ENCODE peak calls at places on chromosomes 1 and 21, in seven cellular contexts. One of them, this sample, is unnamed.

GRCh38 chr1:203915811-203916210 is 54.4 kb downstream of the SNRPE start:
- DNase-seq in right lobe of liver: no peak
- DNase-seq in Caco-2: no peak
- DNase-seq in heart right ventricle: no peak
- DNase-seq in neural progenitor cell: no peak
- DNase-seq in hepatocyte: no peak
- DNase-seq in SJSA1: no peak
- DNase-seq in this sample: no peak

GRCh38 chr1:193456883-193457282 is 270.5 kb upstream of the B3GALT2 start:
- DNase-seq in right lobe of liver: no peak
- DNase-seq in Caco-2: no peak
- DNase-seq in heart right ventricle: no peak
- DNase-seq in neural progenitor cell: no peak
- DNase-seq in hepatocyte: no peak
- DNase-seq in SJSA1: no peak
- DNase-seq in this sample: no peak

GRCh38 chr21:34593423-34593822 is 21.5 kb downstream of the RCAN1 start:
- DNase-seq in right lobe of liver: no peak
- DNase-seq in Caco-2: no peak
- DNase-seq in heart right ventricle: no peak
- DNase-seq in neural progenitor cell: no peak
- DNase-seq in hepatocyte: no peak
- DNase-seq in SJSA1: no peak
- DNase-seq in this sample: no peak

GRCh38 chr1:196399713-196400112 is 208.5 kb downstream of the KCNT2 start:
- DNase-seq in right lobe of liver: no peak
- DNase-seq in Caco-2: no peak
- DNase-seq in heart right ventricle: no peak
- DNase-seq in neural progenitor cell: no peak
- DNase-seq in hepatocyte: no peak
- DNase-seq in SJSA1: no peak
- DNase-seq in this sample: no peak

GRCh38 chr1:10941891-10942541 is 70.4 kb upstream of the TARDBP start:
- DNase-seq in right lobe of liver: peak; percentile 50
- DNase-seq in Caco-2: no peak
- DNase-seq in heart right ventricle: peak; percentile 65
- DNase-seq in neural progenitor cell: peak; percentile 80
- DNase-seq in hepatocyte: peak; percentile 77
- DNase-seq in SJSA1: peak; percentile 63
- DNase-seq in this sample: peak; percentile 71

GRCh38 chr1:47813970-47814369 is 183.2 kb downstream of the TRABD2B start:
- DNase-seq in right lobe of liver: no peak
- DNase-seq in Caco-2: no peak
- DNase-seq in heart right ventricle: no peak
- DNase-seq in neural progenitor cell: no peak
- DNase-seq in hepatocyte: no peak
- DNase-seq in SJSA1: no peak
- DNase-seq in this sample: no peak

GRCh38 chr1:110875216-110875731 is 2.3 kb downstream of the CD53 start:
- DNase-seq in right lobe of liver: no peak
- DNase-seq in Caco-2: no peak
- DNase-seq in heart right ventricle: no peak
- DNase-seq in neural progenitor cell: no peak
- DNase-seq in hepatocyte: no peak
- DNase-seq in SJSA1: no peak
- DNase-seq in this sample: no peak

GRCh38 chr1:236603896-236604217 is 459 bp downstream of the HEATR1 start:
- DNase-seq in right lobe of liver: no peak
- DNase-seq in Caco-2: no peak
- DNase-seq in heart right ventricle: no peak
- DNase-seq in neural progenitor cell: no peak
- DNase-seq in hepatocyte: peak; percentile 13
- DNase-seq in SJSA1: no peak
- DNase-seq in this sample: peak; percentile 66

GRCh38 chr1:29518183-29518835 is 282.0 kb downstream of the PTPRU start:
- DNase-seq in right lobe of liver: peak; percentile 8
- DNase-seq in Caco-2: no peak
- DNase-seq in heart right ventricle: no peak
- DNase-seq in neural progenitor cell: no peak
- DNase-seq in hepatocyte: no peak
- DNase-seq in SJSA1: peak; percentile 26
- DNase-seq in this sample: peak; percentile 8

GRCh38 chr1:202624781-202625108 is 85.5 kb downstream of the SYT2 start:
- DNase-seq in right lobe of liver: no peak
- DNase-seq in Caco-2: peak; percentile 25
- DNase-seq in heart right ventricle: no peak
- DNase-seq in neural progenitor cell: no peak
- DNase-seq in hepatocyte: no peak
- DNase-seq in SJSA1: no peak
- DNase-seq in this sample: no peak

GRCh38 chr1:93518516-93518915 is 70.6 kb downstream of the FNBP1L start:
- DNase-seq in right lobe of liver: no peak
- DNase-seq in Caco-2: no peak
- DNase-seq in heart right ventricle: no peak
- DNase-seq in neural progenitor cell: no peak
- DNase-seq in hepatocyte: no peak
- DNase-seq in SJSA1: no peak
- DNase-seq in this sample: no peak

GRCh38 chr1:117959364-117959763 is 29.8 kb downstream of the WDR3 start:
- DNase-seq in right lobe of liver: no peak
- DNase-seq in Caco-2: no peak
- DNase-seq in heart right ventricle: no peak
- DNase-seq in neural progenitor cell: no peak
- DNase-seq in hepatocyte: no peak
- DNase-seq in SJSA1: no peak
- DNase-seq in this sample: no peak

GRCh38 chr21:42461185-42461520 is 34.9 kb downstream of the RSPH1 start:
- DNase-seq in right lobe of liver: no peak
- DNase-seq in Caco-2: no peak
- DNase-seq in heart right ventricle: no peak
- DNase-seq in neural progenitor cell: no peak
- DNase-seq in hepatocyte: no peak
- DNase-seq in SJSA1: no peak
- DNase-seq in this sample: no peak
- H3K4me1 ChIP-seq in right lobe of liver: peaks cover 38% of the 10 kb centered on the region
- H3K4me1 ChIP-seq in Caco-2: peaks cover 32% of the 10 kb centered on the region
- H3K4me1 ChIP-seq in heart right ventricle: no peaks in the 10 kb centered on the region
- H3K4me1 ChIP-seq in neural progenitor cell: peaks cover 9% of the 10 kb centered on the region
- H3K4me1 ChIP-seq in hepatocyte: peaks cover 36% of the 10 kb centered on the region
- H3K4me1 ChIP-seq in SJSA1: no peaks in the 10 kb centered on the region
- H3K4me1 ChIP-seq in this sample: no peaks in the 10 kb centered on the region

GRCh38 chr1:36675106-36675505 is 192.4 kb upstream of the CSF3R start:
- DNase-seq in right lobe of liver: no peak
- DNase-seq in Caco-2: no peak
- DNase-seq in heart right ventricle: no peak
- DNase-seq in neural progenitor cell: no peak
- DNase-seq in hepatocyte: no peak
- DNase-seq in SJSA1: no peak
- DNase-seq in this sample: no peak
- H3K27me3 ChIP-seq in right lobe of liver: no peaks in the 10 kb centered on the region
- H3K27me3 ChIP-seq in Caco-2: no peaks in the 10 kb centered on the region
- H3K27me3 ChIP-seq in heart right ventricle: no peaks in the 10 kb centered on the region
- H3K27me3 ChIP-seq in neural progenitor cell: no peaks in the 10 kb centered on the region
- H3K27me3 ChIP-seq in hepatocyte: peaks cover 41% of the 10 kb centered on the region
- H3K27me3 ChIP-seq in SJSA1: peaks cover 6% of the 10 kb centered on the region
- H3K27me3 ChIP-seq in this sample: no peaks in the 10 kb centered on the region

GRCh38 chr21:30689822-30690221 is 28.8 kb downstream of the KRTAP21-3 start:
- DNase-seq in right lobe of liver: no peak
- DNase-seq in Caco-2: no peak
- DNase-seq in heart right ventricle: no peak
- DNase-seq in neural progenitor cell: no peak
- DNase-seq in hepatocyte: no peak
- DNase-seq in SJSA1: no peak
- DNase-seq in this sample: no peak
- H3K4me1 ChIP-seq in right lobe of liver: no peaks in the 10 kb centered on the region
- H3K4me1 ChIP-seq in Caco-2: no peaks in the 10 kb centered on the region
- H3K4me1 ChIP-seq in heart right ventricle: no peaks in the 10 kb centered on the region
- H3K4me1 ChIP-seq in neural progenitor cell: no peaks in the 10 kb centered on the region
- H3K4me1 ChIP-seq in hepatocyte: no peaks in the 10 kb centered on the region
- H3K4me1 ChIP-seq in SJSA1: no peaks in the 10 kb centered on the region
- H3K4me1 ChIP-seq in this sample: no peaks in the 10 kb centered on the region

GRCh38 chr1:2428490-2428889 is 16.1 kb upstream of the PEX10 start:
- DNase-seq in right lobe of liver: no peak
- DNase-seq in Caco-2: no peak
- DNase-seq in heart right ventricle: no peak
- DNase-seq in neural progenitor cell: no peak
- DNase-seq in hepatocyte: no peak
- DNase-seq in SJSA1: no peak
- DNase-seq in this sample: no peak
- H3K27me3 ChIP-seq in right lobe of liver: no peaks in the 10 kb centered on the region
- H3K27me3 ChIP-seq in Caco-2: no peaks in the 10 kb centered on the region
- H3K27me3 ChIP-seq in heart right ventricle: peaks cover 4% of the 10 kb centered on the region
- H3K27me3 ChIP-seq in neural progenitor cell: peaks cover 11% of the 10 kb centered on the region
- H3K27me3 ChIP-seq in hepatocyte: peaks cover 3% of the 10 kb centered on the region
- H3K27me3 ChIP-seq in SJSA1: peaks cover 16% of the 10 kb centered on the region
- H3K27me3 ChIP-seq in this sample: no peaks in the 10 kb centered on the region

GRCh38 chr1:226400519-226401406 is 7.1 kb downstream of the PARP1 start:
- DNase-seq in right lobe of liver: no peak
- DNase-seq in Caco-2: no peak
- DNase-seq in heart right ventricle: no peak
- DNase-seq in neural progenitor cell: no peak
- DNase-seq in hepatocyte: no peak
- DNase-seq in SJSA1: no peak
- DNase-seq in this sample: no peak

GRCh38 chr1:226404063-226404903 is 3.6 kb downstream of the PARP1 start:
- DNase-seq in right lobe of liver: no peak
- DNase-seq in Caco-2: no peak
- DNase-seq in heart right ventricle: no peak
- DNase-seq in neural progenitor cell: no peak
- DNase-seq in hepatocyte: no peak
- DNase-seq in SJSA1: no peak
- DNase-seq in this sample: no peak

GRCh38 chr1:226403522-226404034 is 4.3 kb downstream of the PARP1 start:
- DNase-seq in right lobe of liver: no peak
- DNase-seq in Caco-2: no peak
- DNase-seq in heart right ventricle: no peak
- DNase-seq in neural progenitor cell: no peak
- DNase-seq in hepatocyte: no peak
- DNase-seq in SJSA1: no peak
- DNase-seq in this sample: no peak

GRCh38 chr1:226402615-226403521 is 5.0 kb downstream of the PARP1 start:
- DNase-seq in right lobe of liver: no peak
- DNase-seq in Caco-2: no peak
- DNase-seq in heart right ventricle: no peak
- DNase-seq in neural progenitor cell: no peak
- DNase-seq in hepatocyte: no peak
- DNase-seq in SJSA1: no peak
- DNase-seq in this sample: no peak

GRCh38 chr1:226401407-226402303 is 6.2 kb downstream of the PARP1 start:
- DNase-seq in right lobe of liver: no peak
- DNase-seq in Caco-2: no peak
- DNase-seq in heart right ventricle: no peak
- DNase-seq in neural progenitor cell: no peak
- DNase-seq in hepatocyte: no peak
- DNase-seq in SJSA1: no peak
- DNase-seq in this sample: no peak
- H3K4me1 ChIP-seq in right lobe of liver: peaks cover 27% of the 10 kb centered on the region
- H3K4me1 ChIP-seq in Caco-2: peaks cover 11% of the 10 kb centered on the region
- H3K4me1 ChIP-seq in heart right ventricle: peaks cover 86% of the 10 kb centered on the region
- H3K4me1 ChIP-seq in neural progenitor cell: peaks cover 38% of the 10 kb centered on the region
- H3K4me1 ChIP-seq in hepatocyte: peaks cover 21% of the 10 kb centered on the region
- H3K4me1 ChIP-seq in SJSA1: peaks cover 22% of the 10 kb centered on the region
- H3K4me1 ChIP-seq in this sample: peaks cover 18% of the 10 kb centered on the region

DNA sequence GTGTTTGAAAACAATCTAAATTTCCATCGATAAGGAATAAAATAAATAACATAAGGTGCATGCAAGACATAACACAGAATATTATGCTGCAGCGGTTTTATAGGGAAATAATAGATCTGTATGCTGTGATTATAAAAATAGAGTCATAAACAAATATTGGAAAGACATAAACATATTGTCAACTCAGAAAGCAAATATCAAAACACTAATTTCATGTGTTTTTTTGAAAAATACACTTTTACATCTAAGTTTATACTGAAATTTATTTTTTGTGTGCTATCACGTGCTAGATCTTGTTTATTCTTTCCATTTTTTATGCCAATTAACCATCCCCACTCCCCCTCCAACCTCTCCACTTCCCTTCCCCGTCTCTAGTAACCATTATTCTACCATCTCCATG is 9.4 kb downstream of the OR6K3 start:
- DNase-seq in right lobe of liver: no peak
- DNase-seq in Caco-2: no peak
- DNase-seq in heart right ventricle: no peak
- DNase-seq in neural progenitor cell: no peak
- DNase-seq in hepatocyte: no peak
- DNase-seq in SJSA1: no peak
- DNase-seq in this sample: no peak
- H3K27me3 ChIP-seq in right lobe of liver: no peaks in the 10 kb centered on the region
- H3K27me3 ChIP-seq in Caco-2: no peaks in the 10 kb centered on the region
- H3K27me3 ChIP-seq in heart right ventricle: no peaks in the 10 kb centered on the region
- H3K27me3 ChIP-seq in neural progenitor cell: peaks cover 11% of the 10 kb centered on the region
- H3K27me3 ChIP-seq in hepatocyte: no peaks in the 10 kb centered on the region
- H3K27me3 ChIP-seq in SJSA1: no peaks in the 10 kb centered on the region
- H3K27me3 ChIP-seq in this sample: no peaks in the 10 kb centered on the region

GRCh38 chr21:41766051-41766882 is 585 bp downstream of the RIPK4 start:
- DNase-seq in right lobe of liver: no peak
- DNase-seq in Caco-2: no peak
- DNase-seq in heart right ventricle: no peak
- DNase-seq in neural progenitor cell: peak; percentile 70
- DNase-seq in hepatocyte: no peak
- DNase-seq in SJSA1: no peak
- DNase-seq in this sample: no peak
- H3K4me1 ChIP-seq in right lobe of liver: peaks cover 43% of the 10 kb centered on the region
- H3K4me1 ChIP-seq in Caco-2: peaks cover 63% of the 10 kb centered on the region
- H3K4me1 ChIP-seq in heart right ventricle: peaks cover 41% of the 10 kb centered on the region
- H3K4me1 ChIP-seq in neural progenitor cell: peaks cover 51% of the 10 kb centered on the region
- H3K4me1 ChIP-seq in hepatocyte: peaks cover 34% of the 10 kb centered on the region
- H3K4me1 ChIP-seq in SJSA1: peaks cover 23% of the 10 kb centered on the region
- H3K4me1 ChIP-seq in this sample: no peaks in the 10 kb centered on the region

GRCh38 chr1:200042437-200043329 is 15.2 kb downstream of the NR5A2 start:
- DNase-seq in right lobe of liver: peak; percentile 79
- DNase-seq in Caco-2: peak; percentile 64
- DNase-seq in heart right ventricle: no peak
- DNase-seq in neural progenitor cell: peak; percentile 61
- DNase-seq in hepatocyte: peak; percentile 69
- DNase-seq in SJSA1: no peak
- DNase-seq in this sample: no peak
- H3K27me3 ChIP-seq in right lobe of liver: no peaks in the 10 kb centered on the region
- H3K27me3 ChIP-seq in Caco-2: no peaks in the 10 kb centered on the region
- H3K27me3 ChIP-seq in heart right ventricle: peaks cover 21% of the 10 kb centered on the region
- H3K27me3 ChIP-seq in neural progenitor cell: peaks cover 95% of the 10 kb centered on the region
- H3K27me3 ChIP-seq in hepatocyte: peaks cover 73% of the 10 kb centered on the region
- H3K27me3 ChIP-seq in SJSA1: peaks cover 72% of the 10 kb centered on the region
- H3K27me3 ChIP-seq in this sample: no peaks in the 10 kb centered on the region

GRCh38 chr1:230174765-230175747 is 108.0 kb downstream of the GALNT2 start:
- DNase-seq in right lobe of liver: no peak
- DNase-seq in Caco-2: no peak
- DNase-seq in heart right ventricle: no peak
- DNase-seq in neural progenitor cell: no peak
- DNase-seq in hepatocyte: peak; percentile 30
- DNase-seq in SJSA1: peak; percentile 25
- DNase-seq in this sample: peak; percentile 13
- H3K4me1 ChIP-seq in right lobe of liver: peaks cover 4% of the 10 kb centered on the region
- H3K4me1 ChIP-seq in Caco-2: peaks cover 7% of the 10 kb centered on the region
- H3K4me1 ChIP-seq in heart right ventricle: peaks cover 53% of the 10 kb centered on the region
- H3K4me1 ChIP-seq in neural progenitor cell: peaks cover 23% of the 10 kb centered on the region
- H3K4me1 ChIP-seq in hepatocyte: peaks cover 4% of the 10 kb centered on the region
- H3K4me1 ChIP-seq in SJSA1: peaks cover 9% of the 10 kb centered on the region
- H3K4me1 ChIP-seq in this sample: peaks cover 11% of the 10 kb centered on the region

GRCh38 chr1:156402621-156403020 is 33.6 kb downstream of the RHBG start:
- DNase-seq in right lobe of liver: no peak
- DNase-seq in Caco-2: no peak
- DNase-seq in heart right ventricle: no peak
- DNase-seq in neural progenitor cell: no peak
- DNase-seq in hepatocyte: no peak
- DNase-seq in SJSA1: no peak
- DNase-seq in this sample: no peak
- H3K27me3 ChIP-seq in right lobe of liver: no peaks in the 10 kb centered on the region
- H3K27me3 ChIP-seq in Caco-2: no peaks in the 10 kb centered on the region
- H3K27me3 ChIP-seq in heart right ventricle: no peaks in the 10 kb centered on the region
- H3K27me3 ChIP-seq in neural progenitor cell: peaks cover 71% of the 10 kb centered on the region
- H3K27me3 ChIP-seq in hepatocyte: peaks cover 40% of the 10 kb centered on the region
- H3K27me3 ChIP-seq in SJSA1: peaks cover 40% of the 10 kb centered on the region
- H3K27me3 ChIP-seq in this sample: no peaks in the 10 kb centered on the region